ENCODE peak calls at places on chromosome 17, in four cellular contexts. One of them, this sample, is unnamed. For H3K27me3, the result is how much of the 10 kb centered on the place peaks cover.

GRCh38 chr17:68290268-68290954 is 516 bp downstream of the SLC16A6 start:
- DNase-seq in GM12878: no peak
- DNase-seq in H1: peak
- DNase-seq in HepG2: no peak
- DNase-seq in this sample: no peak

GRCh38 chr17:70855401-70856054 is 686.2 kb downstream of the KCNJ2 start:
- DNase-seq in GM12878: no peak
- DNase-seq in H1: no peak
- DNase-seq in HepG2: no peak
- DNase-seq in this sample: no peak

GRCh38 chr17:63950940-63951907 is 19.1 kb upstream of the CD79B start:
- DNase-seq in GM12878: no peak
- DNase-seq in H1: peak
- DNase-seq in HepG2: peak
- DNase-seq in this sample: no peak

GRCh38 chr17:3529817-3530741 is 27.5 kb downstream of the TRPV3 start:
- DNase-seq in GM12878: no peak
- DNase-seq in H1: no peak
- DNase-seq in HepG2: peak
- DNase-seq in this sample: peak

GRCh38 chr17:15247891-15248529 is 17.1 kb downstream of the PMP22 start:
- DNase-seq in GM12878: no peak
- DNase-seq in H1: no peak
- DNase-seq in HepG2: no peak
- DNase-seq in this sample: no peak

GRCh38 chr17:14303343-14304221 is 2.7 kb downstream of the HS3ST3B1 start:
- DNase-seq in GM12878: no peak
- DNase-seq in H1: peak
- DNase-seq in HepG2: no peak
- DNase-seq in this sample: no peak

GRCh38 chr17:78185981-78186688 is 717 bp downstream of the TK1 start:
- DNase-seq in GM12878: no peak
- DNase-seq in H1: no peak
- DNase-seq in HepG2: no peak
- DNase-seq in this sample: no peak

GRCh38 chr17:78494189-78494960 is 82.8 kb downstream of the DNAH17 start:
- DNase-seq in GM12878: no peak
- DNase-seq in H1: no peak
- DNase-seq in HepG2: no peak
- DNase-seq in this sample: no peak

GRCh38 chr17:5741810-5742209 is 157.5 kb upstream of the NLRP1 start:
- DNase-seq in GM12878: no peak
- DNase-seq in H1: no peak
- DNase-seq in HepG2: no peak
- DNase-seq in this sample: no peak

GRCh38 chr17:48002920-48003685 is 32.2 kb downstream of the CDK5RAP3 start:
- DNase-seq in GM12878: no peak
- DNase-seq in H1: peak
- DNase-seq in HepG2: no peak
- DNase-seq in this sample: no peak

GRCh38 chr17:82938486-82939212 is 98.8 kb upstream of the ZNF750 start:
- DNase-seq in GM12878: no peak
- DNase-seq in H1: no peak
- DNase-seq in HepG2: no peak
- DNase-seq in this sample: no peak

GRCh38 chr17:66495035-66495434 is 192.6 kb downstream of the PRKCA start:
- DNase-seq in GM12878: no peak
- DNase-seq in H1: no peak
- DNase-seq in HepG2: no peak
- DNase-seq in this sample: no peak

GRCh38 chr17:45578516-45579455 is 88.3 kb upstream of the PLEKHM1 start:
- DNase-seq in GM12878: no peak
- DNase-seq in H1: no peak
- DNase-seq in HepG2: no peak
- DNase-seq in this sample: no peak

GRCh38 chr17:27950995-27951394 is 57.8 kb upstream of the LYRM9 start:
- DNase-seq in GM12878: no peak
- DNase-seq in H1: no peak
- DNase-seq in HepG2: no peak
- DNase-seq in this sample: no peak

GRCh38 chr17:12320286-12320685 is 299.6 kb downstream of the MAP2K4 start:
- DNase-seq in GM12878: no peak
- DNase-seq in H1: no peak
- DNase-seq in HepG2: no peak
- DNase-seq in this sample: no peak

GRCh38 chr17:59763861-59764260 is 56.4 kb downstream of the VMP1 start:
- DNase-seq in GM12878: no peak
- DNase-seq in H1: no peak
- DNase-seq in HepG2: peak
- DNase-seq in this sample: no peak

GRCh38 chr17:74464730-74465377 is 1.6 kb upstream of the CD300A start:
- DNase-seq in GM12878: no peak
- DNase-seq in H1: no peak
- DNase-seq in HepG2: no peak
- DNase-seq in this sample: no peak

GRCh38 chr17:81570896-81571453 is 18.8 kb upstream of the FAAP100 start:
- DNase-seq in GM12878: no peak
- DNase-seq in H1: no peak
- DNase-seq in HepG2: no peak
- DNase-seq in this sample: no peak

GRCh38 chr17:3754458-3755334 is 31.0 kb downstream of the HASPIN start:
- DNase-seq in GM12878: no peak
- DNase-seq in H1: peak
- DNase-seq in HepG2: no peak
- DNase-seq in this sample: peak

GRCh38 chr17:72370819-72371218 is 250.0 kb downstream of the SOX9 start:
- DNase-seq in GM12878: no peak
- DNase-seq in H1: no peak
- DNase-seq in HepG2: no peak
- DNase-seq in this sample: no peak

GRCh38 chr17:10683853-10684252 is 13.5 kb downstream of the SCO1 start:
- DNase-seq in GM12878: no peak
- DNase-seq in H1: no peak
- DNase-seq in HepG2: peak
- DNase-seq in this sample: no peak

GRCh38 chr17:75913537-75914210 is 9.0 kb upstream of the MRPL38 start:
- DNase-seq in GM12878: no peak
- DNase-seq in H1: no peak
- DNase-seq in HepG2: no peak
- DNase-seq in this sample: no peak
- TF ChIP-seq SUZ12 in GM12878: no peak
- TF ChIP-seq SUZ12 in H1: no peak
- TF ChIP-seq SUZ12 in HepG2: no peak
- TF ChIP-seq SUZ12 in this sample: no peak

GRCh38 chr17:46950997-46951621 is 27.9 kb downstream of the RPRML start:
- DNase-seq in GM12878: no peak
- DNase-seq in H1: no peak
- DNase-seq in HepG2: no peak
- DNase-seq in this sample: no peak

GRCh38 chr17:46947236-46947635 is 24.3 kb downstream of the GOSR2 start:
- DNase-seq in GM12878: no peak
- DNase-seq in H1: no peak
- DNase-seq in HepG2: no peak
- DNase-seq in this sample: no peak

GRCh38 chr17:46949291-46950174 is 26.6 kb downstream of the GOSR2 start:
- DNase-seq in GM12878: no peak
- DNase-seq in H1: no peak
- DNase-seq in HepG2: no peak
- DNase-seq in this sample: no peak

GRCh38 chr17:46950615-46950996 is 27.6 kb downstream of the GOSR2 start:
- DNase-seq in GM12878: no peak
- DNase-seq in H1: no peak
- DNase-seq in HepG2: no peak
- DNase-seq in this sample: no peak

DNA sequence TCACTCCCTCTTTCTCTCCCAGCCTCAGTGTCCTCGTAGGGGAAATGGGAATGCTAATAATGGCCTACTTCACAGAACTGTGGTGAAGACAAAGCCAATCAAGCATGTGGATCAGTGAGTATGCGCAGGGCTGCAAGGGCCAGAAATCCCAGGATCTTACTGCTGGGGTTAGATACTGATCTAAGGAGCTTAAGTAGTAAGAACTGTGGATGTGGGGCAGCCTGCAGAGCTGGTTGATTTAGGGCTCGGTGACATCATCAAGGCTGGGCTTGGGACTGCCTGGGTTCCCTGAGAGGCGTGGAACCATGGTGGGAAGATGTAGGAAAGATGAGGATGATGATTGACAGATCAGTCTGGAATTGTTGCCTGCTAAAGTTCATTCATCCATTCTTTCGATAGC is 25.6 kb downstream of the GOSR2 start:
- DNase-seq in GM12878: no peak
- DNase-seq in H1: no peak
- DNase-seq in HepG2: no peak
- DNase-seq in this sample: no peak
- H3K27me3 ChIP-seq in GM12878: under half
- H3K27me3 ChIP-seq in H1: under half
- H3K27me3 ChIP-seq in HepG2: under half
- H3K27me3 ChIP-seq in this sample: under half

GRCh38 chr17:7403043-7403901 is 625 bp downstream of the TMEM256 start:
- DNase-seq in GM12878: no peak
- DNase-seq in H1: peak
- DNase-seq in HepG2: peak
- DNase-seq in this sample: no peak
- TF ChIP-seq YY1 in GM12878: no peak
- TF ChIP-seq YY1 in H1: no peak
- TF ChIP-seq YY1 in HepG2: no peak
- TF ChIP-seq YY1 in this sample: no peak

DNA sequence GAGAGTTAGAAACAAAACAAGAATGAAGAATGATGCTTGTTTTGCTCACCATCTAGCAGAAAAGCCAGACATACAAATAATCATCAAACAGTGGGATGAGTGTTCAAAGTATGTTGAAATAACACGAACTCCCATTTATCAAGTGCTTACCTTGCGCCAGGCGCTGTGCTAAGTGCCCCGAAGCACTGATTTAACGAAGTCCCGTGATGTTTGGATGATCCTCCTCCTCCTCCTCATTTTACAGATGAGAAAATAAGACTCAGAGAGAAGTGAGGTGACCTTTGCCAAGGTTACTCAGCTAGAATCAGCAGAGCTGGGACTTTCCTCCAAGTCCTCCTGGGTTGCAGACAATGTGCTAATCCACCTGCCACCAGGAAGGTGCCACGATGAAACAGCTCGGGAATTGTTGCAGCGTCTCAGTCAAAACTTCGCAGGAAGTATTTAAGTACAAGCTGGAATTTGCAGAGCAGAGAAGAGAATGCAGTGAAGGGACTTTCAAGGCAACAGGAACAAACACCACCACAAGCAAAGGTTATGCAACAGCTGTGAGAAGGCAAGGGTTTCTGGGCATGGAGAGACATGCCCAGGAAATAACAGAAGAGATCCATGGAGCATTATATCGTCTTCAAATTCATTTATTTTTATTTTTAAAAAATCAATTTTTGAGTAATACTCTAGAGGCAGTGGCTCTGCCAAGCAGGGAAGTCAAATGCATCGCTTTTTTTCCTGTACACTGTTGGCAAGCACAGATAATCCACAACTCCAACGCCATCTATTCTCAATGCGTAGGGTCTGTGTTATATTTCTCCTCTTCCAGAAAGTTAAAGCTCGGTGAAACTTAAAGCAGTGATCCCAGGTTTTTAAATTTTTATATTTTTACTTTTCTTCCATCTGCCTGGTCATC is 11.1 kb downstream of the PRCD start:
- DNase-seq in GM12878: no peak
- DNase-seq in H1: no peak
- DNase-seq in HepG2: peak
- DNase-seq in this sample: no peak
- TF ChIP-seq SUZ12 in GM12878: no peak
- TF ChIP-seq SUZ12 in H1: no peak
- TF ChIP-seq SUZ12 in HepG2: no peak
- TF ChIP-seq SUZ12 in this sample: no peak